ENCODE peak calls at places on chromosomes 16 and 17, in seven cellular contexts. One of them, this sample, is unnamed.

GRCh38 chr16:66516808-66517585 is 32.9 kb downstream of the TK2 start:
- DNase-seq in OCI-LY7: peak
- DNase-seq in HuH-7: peak
- DNase-seq in activated T-cell treated with anti-CD3 and anti-CD28 coated beads, Interleukin-2, amount 50 U/mL, for 1 hour: peak
- DNase-seq in renal cortical epithelial cell: peak
- DNase-seq in A673: peak
- DNase-seq in stimulated activated naive CD8-positive, alpha-beta T cell treated with anti-CD3 and anti-CD28 coated beads, Interleukin-15, Interleukin-2, amounts not matched to agents 100 U/mL and 50 U/mL, for 24 hours: peak
- DNase-seq in this sample: peak

GRCh38 chr17:8698142-8699050 is 46.2 kb downstream of the CCDC42 start:
- DNase-seq in OCI-LY7: no peak
- DNase-seq in HuH-7: no peak
- DNase-seq in activated T-cell treated with anti-CD3 and anti-CD28 coated beads, Interleukin-2, amount 50 U/mL, for 1 hour: no peak
- DNase-seq in renal cortical epithelial cell: peak
- DNase-seq in A673: peak
- DNase-seq in stimulated activated naive CD8-positive, alpha-beta T cell treated with anti-CD3 and anti-CD28 coated beads, Interleukin-15, Interleukin-2, amounts not matched to agents 100 U/mL and 50 U/mL, for 24 hours: no peak
- DNase-seq in this sample: no peak

GRCh38 chr17:49278076-49278475 is 47.5 kb upstream of the PHOSPHO1 start:
- DNase-seq in OCI-LY7: no peak
- DNase-seq in HuH-7: no peak
- DNase-seq in activated T-cell treated with anti-CD3 and anti-CD28 coated beads, Interleukin-2, amount 50 U/mL, for 1 hour: no peak
- DNase-seq in renal cortical epithelial cell: no peak
- DNase-seq in A673: no peak
- DNase-seq in stimulated activated naive CD8-positive, alpha-beta T cell treated with anti-CD3 and anti-CD28 coated beads, Interleukin-15, Interleukin-2, amounts not matched to agents 100 U/mL and 50 U/mL, for 24 hours: no peak
- DNase-seq in this sample: no peak

GRCh38 chr16:75012380-75013081 is 13.7 kb downstream of the ZNRF1 start:
- DNase-seq in OCI-LY7: no peak
- DNase-seq in HuH-7: no peak
- DNase-seq in activated T-cell treated with anti-CD3 and anti-CD28 coated beads, Interleukin-2, amount 50 U/mL, for 1 hour: no peak
- DNase-seq in renal cortical epithelial cell: peak
- DNase-seq in A673: peak
- DNase-seq in stimulated activated naive CD8-positive, alpha-beta T cell treated with anti-CD3 and anti-CD28 coated beads, Interleukin-15, Interleukin-2, amounts not matched to agents 100 U/mL and 50 U/mL, for 24 hours: no peak
- DNase-seq in this sample: no peak

GRCh38 chr17:73650147-73650546 is 5.9 kb upstream of the SDK2 start:
- DNase-seq in OCI-LY7: peak
- DNase-seq in HuH-7: no peak
- DNase-seq in activated T-cell treated with anti-CD3 and anti-CD28 coated beads, Interleukin-2, amount 50 U/mL, for 1 hour: no peak
- DNase-seq in renal cortical epithelial cell: no peak
- DNase-seq in A673: no peak
- DNase-seq in stimulated activated naive CD8-positive, alpha-beta T cell treated with anti-CD3 and anti-CD28 coated beads, Interleukin-15, Interleukin-2, amounts not matched to agents 100 U/mL and 50 U/mL, for 24 hours: no peak
- DNase-seq in this sample: no peak

GRCh38 chr17:11742891-11743290 is 144.6 kb downstream of the DNAH9 start:
- DNase-seq in OCI-LY7: no peak
- DNase-seq in HuH-7: no peak
- DNase-seq in activated T-cell treated with anti-CD3 and anti-CD28 coated beads, Interleukin-2, amount 50 U/mL, for 1 hour: no peak
- DNase-seq in renal cortical epithelial cell: no peak
- DNase-seq in A673: peak
- DNase-seq in stimulated activated naive CD8-positive, alpha-beta T cell treated with anti-CD3 and anti-CD28 coated beads, Interleukin-15, Interleukin-2, amounts not matched to agents 100 U/mL and 50 U/mL, for 24 hours: no peak
- DNase-seq in this sample: no peak

GRCh38 chr16:82031116-82032084 is 3.7 kb upstream of the HSD17B2 start:
- DNase-seq in OCI-LY7: peak
- DNase-seq in HuH-7: peak
- DNase-seq in activated T-cell treated with anti-CD3 and anti-CD28 coated beads, Interleukin-2, amount 50 U/mL, for 1 hour: no peak
- DNase-seq in renal cortical epithelial cell: peak
- DNase-seq in A673: peak
- DNase-seq in stimulated activated naive CD8-positive, alpha-beta T cell treated with anti-CD3 and anti-CD28 coated beads, Interleukin-15, Interleukin-2, amounts not matched to agents 100 U/mL and 50 U/mL, for 24 hours: no peak
- DNase-seq in this sample: peak

GRCh38 chr17:81722184-81723120 is 10.4 kb downstream of the SLC25A10 start:
- DNase-seq in OCI-LY7: no peak
- DNase-seq in HuH-7: no peak
- DNase-seq in activated T-cell treated with anti-CD3 and anti-CD28 coated beads, Interleukin-2, amount 50 U/mL, for 1 hour: no peak
- DNase-seq in renal cortical epithelial cell: peak
- DNase-seq in A673: no peak
- DNase-seq in stimulated activated naive CD8-positive, alpha-beta T cell treated with anti-CD3 and anti-CD28 coated beads, Interleukin-15, Interleukin-2, amounts not matched to agents 100 U/mL and 50 U/mL, for 24 hours: no peak
- DNase-seq in this sample: peak

GRCh38 chr17:72284806-72285205 is 164.0 kb downstream of the SOX9 start:
- DNase-seq in OCI-LY7: no peak
- DNase-seq in HuH-7: no peak
- DNase-seq in activated T-cell treated with anti-CD3 and anti-CD28 coated beads, Interleukin-2, amount 50 U/mL, for 1 hour: no peak
- DNase-seq in renal cortical epithelial cell: no peak
- DNase-seq in A673: no peak
- DNase-seq in stimulated activated naive CD8-positive, alpha-beta T cell treated with anti-CD3 and anti-CD28 coated beads, Interleukin-15, Interleukin-2, amounts not matched to agents 100 U/mL and 50 U/mL, for 24 hours: no peak
- DNase-seq in this sample: no peak

GRCh38 chr17:58219007-58219788 is at the start of gene MKS1:
- DNase-seq in OCI-LY7: peak
- DNase-seq in HuH-7: peak
- DNase-seq in activated T-cell treated with anti-CD3 and anti-CD28 coated beads, Interleukin-2, amount 50 U/mL, for 1 hour: peak
- DNase-seq in renal cortical epithelial cell: peak
- DNase-seq in A673: peak
- DNase-seq in stimulated activated naive CD8-positive, alpha-beta T cell treated with anti-CD3 and anti-CD28 coated beads, Interleukin-15, Interleukin-2, amounts not matched to agents 100 U/mL and 50 U/mL, for 24 hours: peak
- DNase-seq in this sample: peak

This sample was measured in Caki2.